ENCODE peak calls at places on chromosomes 11 and 22, in nine cellular contexts. O is CD8-positive, alpha-beta T cell; U is astrocyte; C is AG09309; X is stomach; D is iPS-NIHi11; J is dorsolateral prefrontal cortex; T is activated T-cell treated with anti-CD3 and anti-CD28 coated beads for 1 hour; Z is EL. S is an unnamed sample.

GRCh38 chr11:3122775-3123201 is 42.3 kb downstream of the OSBPL5 start:
- DNase-seq in D (no peak), C (no peak), U (no peak), O (no peak), J (no peak), X (no peak), T (no peak), Z (no peak), S (no peak)

GRCh38 chr22:43443072-43443471 is 31.3 kb downstream of the MPPED1 start:
- DNase-seq in X (no peak), T (no peak), U (no peak), J (no peak), O (no peak), Z (no peak), C (no peak), D (no peak), S (no peak)

GRCh38 chr11:69615545-69616278 is 25.2 kb upstream of the CCND1 start:
- DNase-seq in U (no peak), T (no peak), Z (no peak), X (no peak), D (no peak), C (no peak), O (no peak), J (no peak), S (no peak)

GRCh38 chr11:130790689-130791088 is 125.6 kb downstream of the SNX19 start:
- DNase-seq in O (no peak), U (no peak), J (no peak), X (no peak), T (no peak), C (no peak), D (no peak), Z (no peak), S (no peak)

GRCh38 chr22:47631571-47632102 is 869.2 kb downstream of the TBC1D22A start:
- DNase-seq in J (peak; percentile 24), C (no peak), X (peak; percentile 23), Z (no peak), O (peak; percentile 29), U (no peak), T (no peak), D (peak; percentile 51), S (no peak)

GRCh38 chr11:10800292-10800691 is 8.4 kb downstream of the EIF4G2 start:
- DNase-seq in C (no peak), Z (no peak), T (no peak), O (no peak), X (no peak), D (no peak), J (no peak), U (no peak), S (no peak)

GRCh38 chr11:101441747-101442146 is 142.1 kb downstream of the TRPC6 start:
- DNase-seq in Z (peak; percentile 59), D (no peak), U (no peak), J (no peak), C (no peak), T (no peak), X (peak; percentile 88), O (no peak), S (peak; percentile 40)

GRCh38 chr22:40547729-40548143 is 88.8 kb downstream of the MRTFA start:
- DNase-seq in J (no peak), U (no peak), Z (peak; percentile 65), X (no peak), C (no peak), D (no peak), O (no peak), T (no peak), S (no peak)

GRCh38 chr22:28346308-28346707 is 333.3 kb downstream of the TTC28 start:
- DNase-seq in T (no peak), Z (no peak), U (no peak), J (no peak), D (no peak), X (no peak), O (no peak), C (no peak), S (no peak)

GRCh38 chr11:69386594-69387408 is 92.8 kb downstream of the MYEOV start:
- DNase-seq in C (no peak), T (no peak), D (no peak), O (no peak), X (no peak), Z (no peak), U (no peak), J (no peak), S (no peak)

GRCh38 chr11:131819845-131820244 is 449.4 kb downstream of the NTM start:
- DNase-seq in C (no peak), D (no peak), J (no peak), O (no peak), Z (no peak), U (no peak), X (no peak), T (no peak), S (no peak)

GRCh38 chr22:49929553-49929979 is 11.1 kb downstream of the CRELD2 start:
- DNase-seq in D (peak; percentile 97), U (no peak), X (peak; percentile 81), T (peak; percentile 74), O (peak; percentile 90), C (no peak), Z (peak; percentile 41), J (no peak), S (peak; percentile 93)

GRCh38 chr22:43218786-43219185 is 31.9 kb upstream of the TTLL12 start:
- DNase-seq in C (no peak), U (no peak), J (no peak), D (no peak), X (no peak), T (no peak), O (no peak), Z (no peak), S (no peak)

GRCh38 chr11:57798905-57799559 is 37.4 kb downstream of the CTNND1 start:
- DNase-seq in U (peak; percentile 68), O (no peak), D (no peak), X (peak; percentile 86), C (peak; percentile 71), J (no peak), T (no peak), Z (peak; percentile 59), S (peak; percentile 67)

GRCh38 chr11:68186061-68186460 is 27.0 kb downstream of the KMT5B start:
- DNase-seq in X (no peak), U (no peak), C (no peak), O (no peak), D (peak; percentile 36), T (no peak), J (no peak), Z (no peak), S (no peak)

GRCh38 chr22:19325296-19325950 is 33.9 kb upstream of the CLTCL1 start:
- DNase-seq in C (no peak), U (peak; percentile 2), T (no peak), Z (peak; percentile 13), X (no peak), D (no peak), J (no peak), O (no peak), S (no peak)